ENCODE peak calls at places on chromosome 19, in ten cellular contexts. R is globus pallidus; Q is brain pericyte; G is NCI-H524; X is activated CD4-positive, alpha-beta T cell treated with anti-CD3 and anti-CD28 coated beads, Interleukin-2, amount 50 U/mL, for 48 hours; J is OCI-M1; F is activated T-helper 1 cell treated with anti-CD3 and anti-CD28 coated beads, Interleukin-2, amount 50 U/mL, for 16 hours; D is effector CD4-positive, alpha-beta T cell; M is naive thymus-derived CD8-positive, alpha-beta T cell; W is neural progenitor cell. S is an unnamed sample.

GRCh38 chr19:30518965-30519606 is 146.9 kb downstream of the ZNF536 start:
- DNase-seq in G (no peak), J (no peak), X (no peak), M (no peak), Q (no peak), R (no peak), D (no peak), F (no peak), W (no peak), S (no peak)

GRCh38 chr19:54448037-54448773 is 794 bp upstream of the LENG8 start:
- DNase-seq in F (peak; percentile 24), D (no peak), W (peak; percentile 75), X (peak; percentile 59), Q (no peak), G (peak; percentile 28), R (peak; percentile 40), M (no peak), J (peak; percentile 75), S (no peak)

GRCh38 chr19:8174706-8175105 is 25.3 kb upstream of the FBN3 start:
- DNase-seq in G (no peak), R (no peak), J (no peak), F (no peak), W (no peak), D (no peak), Q (no peak), M (no peak), X (no peak), S (no peak)

GRCh38 chr19:19113040-19113541 is 25.2 kb downstream of the TMEM161A start:
- DNase-seq in Q (no peak), J (peak; percentile 39), W (peak; percentile 64), X (no peak), M (no peak), F (no peak), D (no peak), G (peak; percentile 91), R (no peak), S (no peak)

GRCh38 chr19:35784401-35785086 is 9.2 kb downstream of the ARHGAP33 start:
- DNase-seq in D (no peak), R (no peak), F (no peak), J (no peak), G (no peak), W (peak; percentile 87), Q (no peak), M (no peak), X (no peak), S (no peak)

GRCh38 chr19:15469513-15470297 is 5.4 kb upstream of the RASAL3 start:
- DNase-seq in X (peak; percentile 42), F (no peak), G (no peak), J (no peak), Q (no peak), R (no peak), W (peak; percentile 32), M (peak; percentile 28), D (no peak), S (no peak)

GRCh38 chr19:35281303-35281702 is 1.0 kb upstream of the HAMP start:
- DNase-seq in G (no peak), X (no peak), F (no peak), W (no peak), R (no peak), M (no peak), J (no peak), Q (no peak), D (no peak), S (no peak)

GRCh38 chr19:50977626-50978025 is 6.1 kb downstream of the KLK7 start:
- DNase-seq in W (no peak), R (peak; percentile 46), X (no peak), G (no peak), F (no peak), Q (no peak), D (no peak), J (no peak), M (no peak), S (no peak)